ENCODE peak calls at places on chromosomes 4 and X, in seven cellular contexts. One of them, this sample, is unnamed.

GRCh38 chrX:41335590-41336331 is 1.8 kb downstream of the DDX3X start:
- DNase-seq in NCI-H345: no peak
- DNase-seq in ovary: no peak
- DNase-seq in hepatocyte: no peak
- DNase-seq in Kasumi-1: no peak
- DNase-seq in neural crest cell: no peak
- DNase-seq in NCI-H187: no peak
- DNase-seq in this sample: no peak

GRCh38 chr4:83115000-83115399 is 471 bp upstream of the PLAC8 start:
- DNase-seq in NCI-H345: no peak
- DNase-seq in ovary: no peak
- DNase-seq in hepatocyte: no peak
- DNase-seq in Kasumi-1: no peak
- DNase-seq in neural crest cell: no peak
- DNase-seq in NCI-H187: no peak
- DNase-seq in this sample: no peak

GRCh38 chr4:15149842-15150592 is 147.7 kb downstream of the CPEB2 start:
- DNase-seq in NCI-H345: peak
- DNase-seq in ovary: peak
- DNase-seq in hepatocyte: peak
- DNase-seq in Kasumi-1: no peak
- DNase-seq in neural crest cell: peak
- DNase-seq in NCI-H187: peak
- DNase-seq in this sample: peak

GRCh38 chr4:142656178-142656577 is 189.9 kb downstream of the INPP4B start:
- DNase-seq in NCI-H345: no peak
- DNase-seq in ovary: no peak
- DNase-seq in hepatocyte: no peak
- DNase-seq in Kasumi-1: no peak
- DNase-seq in neural crest cell: no peak
- DNase-seq in NCI-H187: no peak
- DNase-seq in this sample: peak

GRCh38 chr4:2304321-2304876 is 42.5 kb upstream of the MXD4 start:
- DNase-seq in NCI-H345: no peak
- DNase-seq in ovary: no peak
- DNase-seq in hepatocyte: no peak
- DNase-seq in Kasumi-1: no peak
- DNase-seq in neural crest cell: no peak
- DNase-seq in NCI-H187: no peak
- DNase-seq in this sample: no peak

GRCh38 chrX:111728096-111728495 is 47.1 kb downstream of the ALG13 start:
- DNase-seq in NCI-H345: no peak
- DNase-seq in ovary: no peak
- DNase-seq in hepatocyte: no peak
- DNase-seq in Kasumi-1: no peak
- DNase-seq in neural crest cell: no peak
- DNase-seq in NCI-H187: no peak
- DNase-seq in this sample: no peak

GRCh38 chrX:48676106-48676892 is 7.3 kb upstream of the WAS start:
- DNase-seq in NCI-H345: peak
- DNase-seq in ovary: peak
- DNase-seq in hepatocyte: peak
- DNase-seq in Kasumi-1: peak
- DNase-seq in neural crest cell: peak
- DNase-seq in NCI-H187: peak
- DNase-seq in this sample: peak

GRCh38 chrX:111868726-111869638 is 7.0 kb upstream of the TRPC5OS start:
- DNase-seq in NCI-H345: no peak
- DNase-seq in ovary: no peak
- DNase-seq in hepatocyte: peak
- DNase-seq in Kasumi-1: no peak
- DNase-seq in neural crest cell: no peak
- DNase-seq in NCI-H187: no peak
- DNase-seq in this sample: no peak

GRCh38 chrX:14039344-14039743 is 9.7 kb upstream of the GEMIN8 start:
- DNase-seq in NCI-H345: peak
- DNase-seq in ovary: peak
- DNase-seq in hepatocyte: peak
- DNase-seq in Kasumi-1: peak
- DNase-seq in neural crest cell: peak
- DNase-seq in NCI-H187: peak
- DNase-seq in this sample: peak

GRCh38 chr4:127558088-127558487 is 74.7 kb upstream of the INTU start:
- DNase-seq in NCI-H345: no peak
- DNase-seq in ovary: no peak
- DNase-seq in hepatocyte: no peak
- DNase-seq in Kasumi-1: no peak
- DNase-seq in neural crest cell: no peak
- DNase-seq in NCI-H187: no peak
- DNase-seq in this sample: no peak

GRCh38 chrX:138765061-138765460 is 53.5 kb upstream of the FGF13 start:
- DNase-seq in NCI-H345: no peak
- DNase-seq in ovary: no peak
- DNase-seq in hepatocyte: no peak
- DNase-seq in Kasumi-1: no peak
- DNase-seq in neural crest cell: no peak
- DNase-seq in NCI-H187: no peak
- DNase-seq in this sample: no peak

GRCh38 chrX:119118780-119119395 is 8.7 kb downstream of the KIAA1210 start:
- DNase-seq in NCI-H345: peak
- DNase-seq in ovary: peak
- DNase-seq in hepatocyte: peak
- DNase-seq in Kasumi-1: peak
- DNase-seq in neural crest cell: peak
- DNase-seq in NCI-H187: no peak
- DNase-seq in this sample: peak

GRCh38 chr4:17811078-17811603 is 362 bp downstream of the NCAPG start:
- DNase-seq in NCI-H345: no peak
- DNase-seq in ovary: no peak
- DNase-seq in hepatocyte: no peak
- DNase-seq in Kasumi-1: no peak
- DNase-seq in neural crest cell: no peak
- DNase-seq in NCI-H187: no peak
- DNase-seq in this sample: peak

GRCh38 chr4:107814758-107815552 is 9.8 kb upstream of the SGMS2 start:
- DNase-seq in NCI-H345: no peak
- DNase-seq in ovary: no peak
- DNase-seq in hepatocyte: no peak
- DNase-seq in Kasumi-1: peak
- DNase-seq in neural crest cell: no peak
- DNase-seq in NCI-H187: no peak
- DNase-seq in this sample: no peak

GRCh38 chr4:52016985-52017384 is 3.2 kb downstream of the LRRC66 start:
- DNase-seq in NCI-H345: no peak
- DNase-seq in ovary: no peak
- DNase-seq in hepatocyte: no peak
- DNase-seq in Kasumi-1: no peak
- DNase-seq in neural crest cell: no peak
- DNase-seq in NCI-H187: no peak
- DNase-seq in this sample: no peak

GRCh38 chrX:4320436-4320947 is 607.0 kb upstream of the PRKX start:
- DNase-seq in NCI-H345: no peak
- DNase-seq in ovary: no peak
- DNase-seq in hepatocyte: no peak
- DNase-seq in Kasumi-1: no peak
- DNase-seq in neural crest cell: no peak
- DNase-seq in NCI-H187: no peak
- DNase-seq in this sample: no peak

GRCh38 chrX:151153086-151153485 is 23.3 kb upstream of the GPR50 start:
- DNase-seq in NCI-H345: no peak
- DNase-seq in ovary: no peak
- DNase-seq in hepatocyte: peak
- DNase-seq in Kasumi-1: no peak
- DNase-seq in neural crest cell: peak
- DNase-seq in NCI-H187: no peak
- DNase-seq in this sample: peak

GRCh38 chr4:35228318-35228717 is 1016.0 kb downstream of the ARAP2 start:
- DNase-seq in NCI-H345: no peak
- DNase-seq in ovary: no peak
- DNase-seq in hepatocyte: no peak
- DNase-seq in Kasumi-1: no peak
- DNase-seq in neural crest cell: no peak
- DNase-seq in NCI-H187: no peak
- DNase-seq in this sample: no peak

GRCh38 chr4:101597204-101597603 is 193.3 kb upstream of the BANK1 start:
- DNase-seq in NCI-H345: no peak
- DNase-seq in ovary: no peak
- DNase-seq in hepatocyte: no peak
- DNase-seq in Kasumi-1: peak
- DNase-seq in neural crest cell: no peak
- DNase-seq in NCI-H187: no peak
- DNase-seq in this sample: no peak

GRCh38 chr4:16516796-16517413 is 290.6 kb upstream of the TAPT1 start:
- DNase-seq in NCI-H345: peak
- DNase-seq in ovary: peak
- DNase-seq in hepatocyte: peak
- DNase-seq in Kasumi-1: peak
- DNase-seq in neural crest cell: no peak
- DNase-seq in NCI-H187: no peak
- DNase-seq in this sample: peak

GRCh38 chr4:185640809-185641675 is 105.7 kb upstream of the PDLIM3 start:
- DNase-seq in NCI-H345: peak
- DNase-seq in ovary: no peak
- DNase-seq in hepatocyte: peak
- DNase-seq in Kasumi-1: peak
- DNase-seq in neural crest cell: no peak
- DNase-seq in NCI-H187: no peak
- DNase-seq in this sample: no peak

GRCh38 chr4:5704276-5704675 is 4.1 kb downstream of the EVC2 start:
- DNase-seq in NCI-H345: no peak
- DNase-seq in ovary: no peak
- DNase-seq in hepatocyte: no peak
- DNase-seq in Kasumi-1: no peak
- DNase-seq in neural crest cell: no peak
- DNase-seq in NCI-H187: no peak
- DNase-seq in this sample: no peak

GRCh38 chrX:153411255-153411987 is at the start of gene ZFP92:
- DNase-seq in NCI-H345: no peak
- DNase-seq in ovary: peak
- DNase-seq in hepatocyte: peak
- DNase-seq in Kasumi-1: no peak
- DNase-seq in neural crest cell: no peak
- DNase-seq in NCI-H187: no peak
- DNase-seq in this sample: no peak

GRCh38 chr4:98474408-98474844 is 184.0 kb downstream of the TSPAN5 start:
- DNase-seq in NCI-H345: no peak
- DNase-seq in ovary: no peak
- DNase-seq in hepatocyte: no peak
- DNase-seq in Kasumi-1: no peak
- DNase-seq in neural crest cell: no peak
- DNase-seq in NCI-H187: no peak
- DNase-seq in this sample: no peak

GRCh38 chr4:26235500-26235899 is 85.3 kb upstream of the RBPJ start:
- DNase-seq in NCI-H345: peak
- DNase-seq in ovary: no peak
- DNase-seq in hepatocyte: peak
- DNase-seq in Kasumi-1: no peak
- DNase-seq in neural crest cell: no peak
- DNase-seq in NCI-H187: no peak
- DNase-seq in this sample: no peak

GRCh38 chr4:54120517-54120916 is 20.6 kb downstream of the GSX2 start:
- DNase-seq in NCI-H345: no peak
- DNase-seq in ovary: no peak
- DNase-seq in hepatocyte: no peak
- DNase-seq in Kasumi-1: no peak
- DNase-seq in neural crest cell: no peak
- DNase-seq in NCI-H187: no peak
- DNase-seq in this sample: no peak

This sample was measured in glutamatergic neuron.